ENCODE peak calls at places on chromosomes 1 and 21, in six cellular contexts. N is trophoblast cell, P is IMR-90, D is H9, C is neuronal stem cell, J is H1. M is an unnamed sample.

GRCh38 chr1:239744851-239745250 is 346.8 kb upstream of the FMN2 start:
- DNase-seq in J (no peak), D (no peak), C (no peak), N (no peak), P (no peak), M (no peak)

GRCh38 chr21:38811257-38811656 is 5.5 kb downstream of the ETS2 start:
- DNase-seq in N (peak; percentile 47), C (no peak), P (peak; percentile 95), J (no peak), D (peak; percentile 28), M (peak; percentile 62)

GRCh38 chr1:230321741-230322420 is 104.3 kb downstream of the PGBD5 start:
- DNase-seq in C (no peak), P (no peak), N (no peak), D (no peak), J (no peak), M (no peak)

GRCh38 chr1:30134466-30135217 is 588.7 kb downstream of the MATN1 start:
- DNase-seq in C (no peak), J (no peak), N (no peak), P (no peak), D (no peak), M (no peak)

GRCh38 chr21:35528109-35529042 is 479.3 kb upstream of the RUNX1 start:
- DNase-seq in J (no peak), C (no peak), D (no peak), P (peak; percentile 20), N (no peak), M (no peak)

GRCh38 chr21:36654341-36654740 is 44.6 kb upstream of the SIM2 start:
- DNase-seq in P (no peak), J (no peak), D (no peak), N (no peak), C (no peak), M (no peak)

GRCh38 chr1:210257698-210258395 is 25.3 kb downstream of the SERTAD4 start:
- DNase-seq in P (no peak), N (no peak), C (no peak), D (no peak), J (no peak), M (no peak)

GRCh38 chr1:174736831-174737230 is 262.9 kb upstream of the CACYBP start:
- DNase-seq in P (no peak), N (no peak), D (peak; percentile 31), J (no peak), C (no peak), M (no peak)

GRCh38 chr1:83816836-83817235 is 182.1 kb downstream of the TTLL7 start:
- DNase-seq in J (no peak), N (peak; percentile 62), D (no peak), P (no peak), C (no peak), M (no peak)

GRCh38 chr1:111462368-111463028 is 11.3 kb upstream of the C1orf162 start:
- DNase-seq in D (no peak), C (no peak), P (no peak), N (no peak), J (no peak), M (no peak)

GRCh38 chr1:178126790-178127189 is 32.9 kb downstream of the RASAL2 start:
- DNase-seq in N (peak; percentile 87), C (no peak), D (no peak), P (peak; percentile 95), J (no peak), M (peak; percentile 77)

GRCh38 chr1:202221911-202222909 is 28.6 kb downstream of the LGR6 start:
- DNase-seq in P (no peak), C (no peak), D (no peak), J (no peak), N (peak; percentile 39), M (no peak)

GRCh38 chr1:76055987-76056386 is 18.6 kb upstream of the ST6GALNAC3 start:
- DNase-seq in N (no peak), J (no peak), P (no peak), D (peak; percentile 34), C (no peak), M (no peak)

GRCh38 chr1:225415967-225416745 is 11.7 kb downstream of the LBR start:
- DNase-seq in P (no peak), J (no peak), C (no peak), D (no peak), N (no peak), M (no peak)

GRCh38 chr1:113813218-113813617 is 942 bp upstream of the RSBN1 start:
- DNase-seq in D (no peak), J (no peak), N (no peak), C (no peak), P (no peak), M (no peak)

GRCh38 chr1:76291737-76292136 is 217.2 kb downstream of the ST6GALNAC3 start:
- DNase-seq in N (no peak), P (no peak), J (no peak), D (no peak), C (no peak), M (no peak)

GRCh38 chr1:232149302-232150201 is 480.4 kb downstream of the SIPA1L2 start:
- DNase-seq in J (no peak), N (no peak), P (peak; percentile 84), C (no peak), D (no peak), M (peak; percentile 55)

GRCh38 chr1:8412183-8412831 is 94.4 kb downstream of the SLC45A1 start:
- DNase-seq in P (peak; percentile 91), N (peak; percentile 8), C (no peak), D (no peak), J (no peak), M (peak; percentile 89)

GRCh38 chr1:45623972-45624371 is at the start of gene CCDC17:
- DNase-seq in J (no peak), C (no peak), D (no peak), N (no peak), P (no peak), M (no peak)

GRCh38 chr21:45004481-45005263 is 64.8 kb downstream of the SLX9 start:
- DNase-seq in C (no peak), D (no peak), J (no peak), P (peak; percentile 32), N (peak; percentile 76), M (no peak)

GRCh38 chr1:34761776-34762307 is 2.3 kb downstream of the GJB4 start:
- DNase-seq in P (no peak), N (no peak), D (no peak), C (no peak), J (no peak), M (no peak)

GRCh38 chr21:24045775-24046215 is 1561.5 kb downstream of the MRPL39 start:
- DNase-seq in N (peak; percentile 3), J (no peak), C (no peak), D (no peak), P (peak; percentile 99), M (no peak)

GRCh38 chr1:33349778-33350610 is 29.1 kb upstream of the A3GALT2 start:
- DNase-seq in J (no peak), P (peak; percentile 72), D (peak; percentile 80), N (peak; percentile 90), C (peak; percentile 79), M (peak; percentile 82)

GRCh38 chr1:61680500-61680899 is 44.4 kb downstream of the TM2D1 start:
- DNase-seq in C (no peak), D (no peak), P (no peak), J (no peak), N (no peak), M (no peak)

GRCh38 chr1:7085521-7085920 is 300.3 kb downstream of the CAMTA1 start:
- DNase-seq in C (no peak), P (no peak), D (no peak), N (no peak), J (no peak), M (no peak)

GRCh38 chr1:32180186-32181060 is 948 bp downstream of the TXLNA start:
- DNase-seq in J (no peak), N (peak; percentile 80), C (peak; percentile 20), P (peak; percentile 59), D (peak; percentile 64), M (peak; percentile 67)

GRCh38 chr21:42022906-42023305 is 12.7 kb upstream of the ZBTB21 start:
- DNase-seq in J (no peak), N (no peak), P (no peak), C (no peak), D (no peak), M (no peak)

GRCh38 chr1:26164036-26164927 is 4.5 kb downstream of the C1orf232 start:
- DNase-seq in P (no peak), J (no peak), N (peak; percentile 62), D (peak; percentile 85), C (peak; percentile 80), M (peak; percentile 24)

GRCh38 chr21:26096972-26097371 is 73.6 kb downstream of the APP start:
- DNase-seq in D (no peak), C (no peak), P (no peak), N (no peak), J (no peak), M (no peak)

GRCh38 chr1:172948457-172948856 is 102.3 kb downstream of the TNFSF18 start:
- DNase-seq in N (no peak), D (no peak), J (no peak), P (peak; percentile 96), C (no peak), M (peak; percentile 92)

GRCh38 chr1:155940993-155941844 is at the start of gene RXFP4:
- DNase-seq in N (no peak), P (no peak), J (no peak), C (no peak), D (no peak), M (no peak)
- H2AFZ ChIP-seq in N (peak within 1 kb of the TSS; percentile 4), P (peak within 1 kb of the TSS; percentile 88), J (no peak within 1 kb of the TSS), C (peak within 1 kb of the TSS; percentile 65), D (no peak within 1 kb of the TSS), M (peak within 1 kb of the TSS; percentile 46)

DNA sequence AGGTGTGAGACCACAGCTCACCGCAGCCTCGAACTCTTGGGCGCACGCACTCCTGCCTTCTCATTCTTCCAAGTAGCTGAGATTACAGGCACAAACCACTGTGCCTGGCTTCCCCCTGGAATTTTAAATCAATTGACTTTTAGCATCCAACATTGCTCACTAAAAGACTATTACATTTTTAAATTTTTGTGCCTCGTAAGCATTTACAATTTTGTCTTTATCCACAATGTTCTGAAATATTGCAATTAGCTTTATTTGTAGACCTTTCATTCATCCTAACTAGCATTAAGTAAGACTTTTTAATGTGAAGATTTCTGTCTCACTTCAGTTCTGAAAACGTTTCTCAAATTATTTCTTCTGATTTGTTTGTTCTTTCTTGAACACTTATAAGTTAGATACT is 122.9 kb downstream of the HFM1 start:
- DNase-seq in J (no peak), N (no peak), P (no peak), C (no peak), D (no peak), M (no peak)
- H3K4ac ChIP-seq in J (no peak overlapping the region), N (no peak overlapping the region), P (no peak overlapping the region), C (no peak overlapping the region), D (no peak overlapping the region), M (no peak overlapping the region)

GRCh38 chr1:192669174-192669573 is 33.2 kb downstream of the RGS13 start:
- DNase-seq in J (no peak), C (no peak), N (no peak), P (no peak), D (no peak), M (no peak)
- H2AFZ ChIP-seq in J (no peak overlapping the region), C (no peak overlapping the region), N (no peak overlapping the region), P (no peak overlapping the region), D (no peak overlapping the region), M (no peak overlapping the region)

DNA sequence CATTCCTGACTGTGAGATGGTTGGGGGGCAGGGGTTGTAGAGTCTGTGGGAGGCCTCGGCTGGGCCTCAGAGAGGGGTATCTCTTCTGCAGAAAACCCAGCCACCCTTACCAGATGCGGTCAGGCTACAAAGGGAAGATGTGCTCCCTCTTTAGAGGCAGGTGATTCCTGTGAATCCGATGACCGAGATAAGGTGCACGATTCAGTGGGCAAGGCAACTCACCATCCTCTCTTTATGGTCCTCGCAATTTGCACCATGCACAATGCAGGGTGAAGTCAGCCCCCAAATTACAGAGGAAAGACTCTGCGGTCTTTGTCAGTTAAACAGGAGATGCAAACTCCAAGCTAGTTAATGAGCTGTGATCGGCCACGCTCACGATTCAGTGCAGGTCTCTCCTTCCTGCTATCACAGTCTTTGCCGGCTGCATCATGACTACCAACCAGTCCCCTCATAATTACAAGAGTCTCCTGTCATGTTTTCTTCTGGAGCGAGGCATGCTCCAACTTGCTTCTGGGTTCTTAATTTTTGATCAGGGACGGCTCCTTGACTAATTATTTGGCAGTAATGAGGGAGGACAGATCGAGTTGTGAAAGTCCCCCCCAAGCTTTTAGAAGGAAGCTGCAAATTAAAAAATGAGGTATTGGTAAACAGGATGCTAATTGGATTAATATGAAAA is 12.5 kb downstream of the TP73 start:
- DNase-seq in C (no peak), J (no peak), D (no peak), P (no peak), N (no peak), M (no peak)
- H3K4ac ChIP-seq in C (no peak overlapping the region), J (no peak overlapping the region), D (no peak overlapping the region), P (no peak overlapping the region), N (no peak overlapping the region), M (no peak overlapping the region)